ENCODE peak calls at places on chromosomes 1 and 21, in nine cellular contexts. One of them, this sample, is unnamed.

GRCh38 chr1:214957330-214958137 is 125.0 kb upstream of the KCNK2 start:
- DNase-seq in AG09309: peak
- DNase-seq in neural crest cell: no peak
- DNase-seq in heart left ventricle: no peak
- DNase-seq in T follicular helper cell: no peak
- DNase-seq in left ventricle myocardium inferior: no peak
- DNase-seq in RWPE1: peak
- DNase-seq in SK-N-DZ: no peak
- DNase-seq in cardiac fibroblast: peak
- DNase-seq in this sample: no peak

GRCh38 chr1:78104322-78104721 is 58.6 kb downstream of the GIPC2 start:
- DNase-seq in AG09309: no peak
- DNase-seq in neural crest cell: no peak
- DNase-seq in heart left ventricle: no peak
- DNase-seq in T follicular helper cell: no peak
- DNase-seq in left ventricle myocardium inferior: no peak
- DNase-seq in RWPE1: no peak
- DNase-seq in SK-N-DZ: no peak
- DNase-seq in cardiac fibroblast: peak
- DNase-seq in this sample: no peak

GRCh38 chr1:89288051-89288340 is 15.3 kb upstream of the GBP5 start:
- DNase-seq in AG09309: no peak
- DNase-seq in neural crest cell: no peak
- DNase-seq in heart left ventricle: no peak
- DNase-seq in T follicular helper cell: no peak
- DNase-seq in left ventricle myocardium inferior: no peak
- DNase-seq in RWPE1: no peak
- DNase-seq in SK-N-DZ: no peak
- DNase-seq in cardiac fibroblast: no peak
- DNase-seq in this sample: no peak

GRCh38 chr1:28139033-28139712 is 37.3 kb downstream of the PTAFR start:
- DNase-seq in AG09309: no peak
- DNase-seq in neural crest cell: no peak
- DNase-seq in heart left ventricle: no peak
- DNase-seq in T follicular helper cell: no peak
- DNase-seq in left ventricle myocardium inferior: no peak
- DNase-seq in RWPE1: no peak
- DNase-seq in SK-N-DZ: no peak
- DNase-seq in cardiac fibroblast: peak
- DNase-seq in this sample: no peak

GRCh38 chr21:34992736-34993135 is 56.4 kb downstream of the RUNX1 start:
- DNase-seq in AG09309: peak
- DNase-seq in neural crest cell: no peak
- DNase-seq in heart left ventricle: no peak
- DNase-seq in T follicular helper cell: no peak
- DNase-seq in left ventricle myocardium inferior: no peak
- DNase-seq in RWPE1: no peak
- DNase-seq in SK-N-DZ: no peak
- DNase-seq in cardiac fibroblast: peak
- DNase-seq in this sample: no peak

GRCh38 chr1:81848880-81849500 is 48.3 kb downstream of the ADGRL2 start:
- DNase-seq in AG09309: no peak
- DNase-seq in neural crest cell: no peak
- DNase-seq in heart left ventricle: no peak
- DNase-seq in T follicular helper cell: no peak
- DNase-seq in left ventricle myocardium inferior: no peak
- DNase-seq in RWPE1: no peak
- DNase-seq in SK-N-DZ: no peak
- DNase-seq in cardiac fibroblast: no peak
- DNase-seq in this sample: no peak

GRCh38 chr1:215704089-215704860 is 137.2 kb downstream of the KCTD3 start:
- DNase-seq in AG09309: no peak
- DNase-seq in neural crest cell: no peak
- DNase-seq in heart left ventricle: no peak
- DNase-seq in T follicular helper cell: no peak
- DNase-seq in left ventricle myocardium inferior: no peak
- DNase-seq in RWPE1: peak
- DNase-seq in SK-N-DZ: no peak
- DNase-seq in cardiac fibroblast: peak
- DNase-seq in this sample: no peak

GRCh38 chr1:16252912-16253311 is 15.9 kb upstream of the CPLANE2 start:
- DNase-seq in AG09309: no peak
- DNase-seq in neural crest cell: no peak
- DNase-seq in heart left ventricle: no peak
- DNase-seq in T follicular helper cell: no peak
- DNase-seq in left ventricle myocardium inferior: no peak
- DNase-seq in RWPE1: no peak
- DNase-seq in SK-N-DZ: no peak
- DNase-seq in cardiac fibroblast: no peak
- DNase-seq in this sample: no peak

GRCh38 chr1:54679055-54679643 is 36.5 kb upstream of the TTC4 start:
- DNase-seq in AG09309: no peak
- DNase-seq in neural crest cell: no peak
- DNase-seq in heart left ventricle: no peak
- DNase-seq in T follicular helper cell: no peak
- DNase-seq in left ventricle myocardium inferior: no peak
- DNase-seq in RWPE1: no peak
- DNase-seq in SK-N-DZ: no peak
- DNase-seq in cardiac fibroblast: no peak
- DNase-seq in this sample: no peak

GRCh38 chr1:244603498-244603897 is 49.4 kb upstream of the DESI2 start:
- DNase-seq in AG09309: peak
- DNase-seq in neural crest cell: no peak
- DNase-seq in heart left ventricle: no peak
- DNase-seq in T follicular helper cell: no peak
- DNase-seq in left ventricle myocardium inferior: no peak
- DNase-seq in RWPE1: peak
- DNase-seq in SK-N-DZ: peak
- DNase-seq in cardiac fibroblast: peak
- DNase-seq in this sample: no peak

GRCh38 chr1:228515200-228515834 is 28.1 kb downstream of the RNF187 start:
- DNase-seq in AG09309: no peak
- DNase-seq in neural crest cell: peak
- DNase-seq in heart left ventricle: no peak
- DNase-seq in T follicular helper cell: peak
- DNase-seq in left ventricle myocardium inferior: no peak
- DNase-seq in RWPE1: peak
- DNase-seq in SK-N-DZ: peak
- DNase-seq in cardiac fibroblast: peak
- DNase-seq in this sample: no peak

GRCh38 chr1:15411593-15412487 is 2.2 kb downstream of the EFHD2 start:
- DNase-seq in AG09309: no peak
- DNase-seq in neural crest cell: no peak
- DNase-seq in heart left ventricle: peak
- DNase-seq in T follicular helper cell: no peak
- DNase-seq in left ventricle myocardium inferior: peak
- DNase-seq in RWPE1: no peak
- DNase-seq in SK-N-DZ: no peak
- DNase-seq in cardiac fibroblast: no peak
- DNase-seq in this sample: peak

GRCh38 chr21:42690586-42690985 is 37.2 kb downstream of the PDE9A start:
- DNase-seq in AG09309: no peak
- DNase-seq in neural crest cell: no peak
- DNase-seq in heart left ventricle: no peak
- DNase-seq in T follicular helper cell: no peak
- DNase-seq in left ventricle myocardium inferior: no peak
- DNase-seq in RWPE1: no peak
- DNase-seq in SK-N-DZ: no peak
- DNase-seq in cardiac fibroblast: no peak
- DNase-seq in this sample: no peak

GRCh38 chr1:243250102-243250501 is 5.0 kb downstream of the CEP170 start:
- DNase-seq in AG09309: no peak
- DNase-seq in neural crest cell: no peak
- DNase-seq in heart left ventricle: no peak
- DNase-seq in T follicular helper cell: no peak
- DNase-seq in left ventricle myocardium inferior: no peak
- DNase-seq in RWPE1: no peak
- DNase-seq in SK-N-DZ: no peak
- DNase-seq in cardiac fibroblast: no peak
- DNase-seq in this sample: no peak

GRCh38 chr1:226650236-226650841 is 88.7 kb downstream of the ITPKB start:
- DNase-seq in AG09309: no peak
- DNase-seq in neural crest cell: no peak
- DNase-seq in heart left ventricle: peak
- DNase-seq in T follicular helper cell: no peak
- DNase-seq in left ventricle myocardium inferior: peak
- DNase-seq in RWPE1: no peak
- DNase-seq in SK-N-DZ: no peak
- DNase-seq in cardiac fibroblast: no peak
- DNase-seq in this sample: no peak

GRCh38 chr1:168488153-168488552 is 55.6 kb downstream of the XCL2 start:
- DNase-seq in AG09309: peak
- DNase-seq in neural crest cell: no peak
- DNase-seq in heart left ventricle: no peak
- DNase-seq in T follicular helper cell: no peak
- DNase-seq in left ventricle myocardium inferior: peak
- DNase-seq in RWPE1: no peak
- DNase-seq in SK-N-DZ: no peak
- DNase-seq in cardiac fibroblast: peak
- DNase-seq in this sample: no peak

GRCh38 chr1:235617808-235618207 is 31.8 kb downstream of the GNG4 start:
- DNase-seq in AG09309: peak
- DNase-seq in neural crest cell: no peak
- DNase-seq in heart left ventricle: no peak
- DNase-seq in T follicular helper cell: no peak
- DNase-seq in left ventricle myocardium inferior: no peak
- DNase-seq in RWPE1: peak
- DNase-seq in SK-N-DZ: no peak
- DNase-seq in cardiac fibroblast: peak
- DNase-seq in this sample: no peak

GRCh38 chr1:198543670-198544260 is 3.3 kb upstream of the ATP6V1G3 start:
- DNase-seq in AG09309: no peak
- DNase-seq in neural crest cell: no peak
- DNase-seq in heart left ventricle: no peak
- DNase-seq in T follicular helper cell: no peak
- DNase-seq in left ventricle myocardium inferior: no peak
- DNase-seq in RWPE1: no peak
- DNase-seq in SK-N-DZ: peak
- DNase-seq in cardiac fibroblast: no peak
- DNase-seq in this sample: no peak

GRCh38 chr1:12161662-12162458 is 4.9 kb upstream of the TNFRSF1B start:
- DNase-seq in AG09309: peak
- DNase-seq in neural crest cell: no peak
- DNase-seq in heart left ventricle: peak
- DNase-seq in T follicular helper cell: peak
- DNase-seq in left ventricle myocardium inferior: peak
- DNase-seq in RWPE1: peak
- DNase-seq in SK-N-DZ: no peak
- DNase-seq in cardiac fibroblast: peak
- DNase-seq in this sample: peak

GRCh38 chr1:57101171-57101570 is 135.4 kb upstream of the C8B start:
- DNase-seq in AG09309: no peak
- DNase-seq in neural crest cell: no peak
- DNase-seq in heart left ventricle: no peak
- DNase-seq in T follicular helper cell: no peak
- DNase-seq in left ventricle myocardium inferior: no peak
- DNase-seq in RWPE1: no peak
- DNase-seq in SK-N-DZ: no peak
- DNase-seq in cardiac fibroblast: no peak
- DNase-seq in this sample: no peak

GRCh38 chr1:205271745-205272144 is 44.0 kb downstream of the TMCC2 start:
- DNase-seq in AG09309: no peak
- DNase-seq in neural crest cell: no peak
- DNase-seq in heart left ventricle: no peak
- DNase-seq in T follicular helper cell: no peak
- DNase-seq in left ventricle myocardium inferior: no peak
- DNase-seq in RWPE1: no peak
- DNase-seq in SK-N-DZ: no peak
- DNase-seq in cardiac fibroblast: no peak
- DNase-seq in this sample: no peak

GRCh38 chr1:23178931-23179330 is 10.3 kb upstream of the LUZP1 start:
- DNase-seq in AG09309: no peak
- DNase-seq in neural crest cell: no peak
- DNase-seq in heart left ventricle: no peak
- DNase-seq in T follicular helper cell: no peak
- DNase-seq in left ventricle myocardium inferior: no peak
- DNase-seq in RWPE1: no peak
- DNase-seq in SK-N-DZ: no peak
- DNase-seq in cardiac fibroblast: peak
- DNase-seq in this sample: no peak

GRCh38 chr1:204258213-204259115 is 44.7 kb upstream of the GOLT1A start:
- DNase-seq in AG09309: no peak
- DNase-seq in neural crest cell: peak
- DNase-seq in heart left ventricle: peak
- DNase-seq in T follicular helper cell: no peak
- DNase-seq in left ventricle myocardium inferior: peak
- DNase-seq in RWPE1: peak
- DNase-seq in SK-N-DZ: peak
- DNase-seq in cardiac fibroblast: peak
- DNase-seq in this sample: no peak

GRCh38 chr1:3011631-3012510 is 9.4 kb upstream of the ACTRT2 start:
- DNase-seq in AG09309: no peak
- DNase-seq in neural crest cell: no peak
- DNase-seq in heart left ventricle: no peak
- DNase-seq in T follicular helper cell: no peak
- DNase-seq in left ventricle myocardium inferior: peak
- DNase-seq in RWPE1: no peak
- DNase-seq in SK-N-DZ: no peak
- DNase-seq in cardiac fibroblast: no peak
- DNase-seq in this sample: no peak

GRCh38 chr21:38067086-38067739 is 151.0 kb upstream of the KCNJ6 start:
- DNase-seq in AG09309: no peak
- DNase-seq in neural crest cell: no peak
- DNase-seq in heart left ventricle: no peak
- DNase-seq in T follicular helper cell: no peak
- DNase-seq in left ventricle myocardium inferior: no peak
- DNase-seq in RWPE1: no peak
- DNase-seq in SK-N-DZ: no peak
- DNase-seq in cardiac fibroblast: peak
- DNase-seq in this sample: no peak

GRCh38 chr1:22262583-22262982 is 119.7 kb upstream of the WNT4 start:
- DNase-seq in AG09309: no peak
- DNase-seq in neural crest cell: no peak
- DNase-seq in heart left ventricle: no peak
- DNase-seq in T follicular helper cell: no peak
- DNase-seq in left ventricle myocardium inferior: no peak
- DNase-seq in RWPE1: no peak
- DNase-seq in SK-N-DZ: peak
- DNase-seq in cardiac fibroblast: no peak
- DNase-seq in this sample: no peak

GRCh38 chr1:158972841-158973240 is 36.9 kb upstream of the IFI16 start:
- DNase-seq in AG09309: no peak
- DNase-seq in neural crest cell: no peak
- DNase-seq in heart left ventricle: no peak
- DNase-seq in T follicular helper cell: no peak
- DNase-seq in left ventricle myocardium inferior: no peak
- DNase-seq in RWPE1: no peak
- DNase-seq in SK-N-DZ: no peak
- DNase-seq in cardiac fibroblast: peak
- DNase-seq in this sample: no peak

GRCh38 chr1:27306892-27307850 is 14.8 kb upstream of the TMEM222 start:
- DNase-seq in AG09309: no peak
- DNase-seq in neural crest cell: no peak
- DNase-seq in heart left ventricle: no peak
- DNase-seq in T follicular helper cell: no peak
- DNase-seq in left ventricle myocardium inferior: no peak
- DNase-seq in RWPE1: no peak
- DNase-seq in SK-N-DZ: peak
- DNase-seq in cardiac fibroblast: no peak
- DNase-seq in this sample: no peak

GRCh38 chr1:226980565-226981385 is 40.7 kb downstream of the COQ8A start:
- DNase-seq in AG09309: no peak
- DNase-seq in neural crest cell: no peak
- DNase-seq in heart left ventricle: peak
- DNase-seq in T follicular helper cell: no peak
- DNase-seq in left ventricle myocardium inferior: peak
- DNase-seq in RWPE1: no peak
- DNase-seq in SK-N-DZ: no peak
- DNase-seq in cardiac fibroblast: no peak
- DNase-seq in this sample: peak

GRCh38 chr1:233038581-233038980 is 88.2 kb downstream of the NTPCR start:
- DNase-seq in AG09309: no peak
- DNase-seq in neural crest cell: no peak
- DNase-seq in heart left ventricle: no peak
- DNase-seq in T follicular helper cell: no peak
- DNase-seq in left ventricle myocardium inferior: no peak
- DNase-seq in RWPE1: no peak
- DNase-seq in SK-N-DZ: peak
- DNase-seq in cardiac fibroblast: no peak
- DNase-seq in this sample: no peak

GRCh38 chr21:27426196-27426595 is 459.3 kb upstream of the ADAMTS5 start:
- DNase-seq in AG09309: no peak
- DNase-seq in neural crest cell: no peak
- DNase-seq in heart left ventricle: no peak
- DNase-seq in T follicular helper cell: no peak
- DNase-seq in left ventricle myocardium inferior: no peak
- DNase-seq in RWPE1: no peak
- DNase-seq in SK-N-DZ: no peak
- DNase-seq in cardiac fibroblast: no peak
- DNase-seq in this sample: no peak

This sample was measured in right lobe of liver.